ENCODE peak calls at places on chromosome 6, in five cellular contexts. R, Y, S, M and E are unnamed samples.

GRCh38 chr6:17907467-17908229 is 79.8 kb downstream of the KIF13A start:
- DNase-seq in R (peak; percentile 95), Y (peak; percentile 90), S (peak; percentile 76), M (peak; percentile 100), E (peak; percentile 95)

GRCh38 chr6:20331042-20331441 is 70.6 kb upstream of the E2F3 start:
- DNase-seq in R (no peak), Y (no peak), S (no peak), M (no peak), E (no peak)

GRCh38 chr6:140879861-140880260 is 1252.9 kb upstream of the GJE1 start:
- DNase-seq in R (peak; percentile 8), Y (no peak), S (no peak), M (peak; percentile 71), E (peak; percentile 20)

GRCh38 chr6:17536586-17536985 is 63.5 kb upstream of the FAM8A1 start:
- DNase-seq in R (no peak), Y (no peak), S (no peak), M (no peak), E (no peak)

GRCh38 chr6:159817951-159818739 is 18.1 kb downstream of the PNLDC1 start:
- DNase-seq in R (no peak), Y (no peak), S (no peak), M (no peak), E (no peak)

GRCh38 chr6:45576648-45577624 is 199.2 kb upstream of the SUPT3H start:
- DNase-seq in R (no peak), Y (no peak), S (peak; percentile 73), M (no peak), E (no peak)

GRCh38 chr6:135182993-135183531 is 2.0 kb downstream of the MYB start:
- DNase-seq in R (no peak), Y (no peak), S (peak; percentile 80), M (peak; percentile 9), E (no peak)

GRCh38 chr6:111818539-111819226 is 54.6 kb downstream of the FYN start:
- DNase-seq in R (no peak), Y (no peak), S (no peak), M (peak; percentile 43), E (no peak)

GRCh38 chr6:133301739-133302138 is 60.6 kb downstream of the EYA4 start:
- DNase-seq in R (no peak), Y (no peak), S (no peak), M (no peak), E (no peak)

GRCh38 chr6:21022343-21023107 is 488.3 kb downstream of the CDKAL1 start:
- DNase-seq in R (no peak), Y (no peak), S (peak; percentile 80), M (no peak), E (peak; percentile 99)

GRCh38 chr6:46501136-46502089 is 10.2 kb upstream of the RCAN2 start:
- DNase-seq in R (no peak), Y (no peak), S (no peak), M (peak; percentile 63), E (no peak)

GRCh38 chr6:2403546-2403945 is 158.1 kb upstream of the GMDS start:
- DNase-seq in R (peak; percentile 5), Y (no peak), S (no peak), M (no peak), E (no peak)

GRCh38 chr6:111712398-111712797 is 106.7 kb upstream of the TRAF3IP2 start:
- DNase-seq in R (peak; percentile 28), Y (peak; percentile 56), S (no peak), M (peak; percentile 74), E (no peak)

GRCh38 chr6:26392932-26393636 is 9.0 kb upstream of the BTN3A1 start:
- DNase-seq in R (no peak), Y (no peak), S (no peak), M (no peak), E (no peak)

GRCh38 chr6:14436593-14436992 is 319.0 kb downstream of the CD83 start:
- DNase-seq in R (no peak), Y (no peak), S (no peak), M (no peak), E (no peak)

GRCh38 chr6:159982726-159983506 is 14.0 kb downstream of the IGF2R start:
- DNase-seq in R (no peak), Y (no peak), S (no peak), M (peak; percentile 38), E (no peak)

DNA sequence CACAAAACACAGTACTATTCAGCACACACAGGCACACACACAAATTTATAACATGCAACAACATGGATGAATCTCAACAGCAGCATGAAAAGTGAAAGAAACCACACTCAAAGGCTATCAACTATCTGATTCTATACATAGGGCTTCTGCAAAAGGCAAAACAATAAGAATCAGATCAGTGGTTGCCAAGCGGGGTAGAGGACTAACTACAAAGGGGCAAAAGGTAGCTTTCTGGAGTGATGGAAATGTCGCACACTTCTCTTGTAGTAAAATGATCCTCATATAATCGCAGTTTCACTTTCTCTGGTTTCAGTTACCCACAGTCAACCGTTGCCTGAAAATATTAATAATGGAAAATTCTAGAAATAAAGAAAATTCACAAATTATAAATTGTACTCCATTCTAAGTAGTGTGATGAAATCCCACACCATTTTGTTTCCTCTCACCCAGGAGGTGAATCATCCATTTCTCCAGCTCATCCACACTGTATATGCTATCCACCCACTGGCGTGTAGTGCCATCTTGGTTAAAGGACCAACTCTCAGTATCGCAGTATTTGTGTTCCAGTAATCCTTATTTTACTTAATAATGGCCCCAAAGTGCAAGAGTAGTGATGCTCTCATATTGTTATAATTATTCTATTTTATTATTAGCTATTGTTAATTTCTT is 12.8 kb upstream of the PLN start:
- DNase-seq in R (no peak), Y (no peak), S (no peak), M (peak; percentile 25), E (no peak)
- H3K27ac ChIP-seq in R (no peak overlapping the region), Y (no peak overlapping the region), S (no peak overlapping the region), M (no peak overlapping the region), E (no peak overlapping the region)

GRCh38 chr6:79607000-79607399 is 24.1 kb upstream of the SH3BGRL2 start:
- DNase-seq in R (no peak), Y (no peak), S (no peak), M (no peak), E (no peak)
- H3K27ac ChIP-seq in R (no peak overlapping the region), Y (no peak overlapping the region), S (peak overlapping the region; percentile 26), M (no peak overlapping the region), E (no peak overlapping the region)

DNA sequence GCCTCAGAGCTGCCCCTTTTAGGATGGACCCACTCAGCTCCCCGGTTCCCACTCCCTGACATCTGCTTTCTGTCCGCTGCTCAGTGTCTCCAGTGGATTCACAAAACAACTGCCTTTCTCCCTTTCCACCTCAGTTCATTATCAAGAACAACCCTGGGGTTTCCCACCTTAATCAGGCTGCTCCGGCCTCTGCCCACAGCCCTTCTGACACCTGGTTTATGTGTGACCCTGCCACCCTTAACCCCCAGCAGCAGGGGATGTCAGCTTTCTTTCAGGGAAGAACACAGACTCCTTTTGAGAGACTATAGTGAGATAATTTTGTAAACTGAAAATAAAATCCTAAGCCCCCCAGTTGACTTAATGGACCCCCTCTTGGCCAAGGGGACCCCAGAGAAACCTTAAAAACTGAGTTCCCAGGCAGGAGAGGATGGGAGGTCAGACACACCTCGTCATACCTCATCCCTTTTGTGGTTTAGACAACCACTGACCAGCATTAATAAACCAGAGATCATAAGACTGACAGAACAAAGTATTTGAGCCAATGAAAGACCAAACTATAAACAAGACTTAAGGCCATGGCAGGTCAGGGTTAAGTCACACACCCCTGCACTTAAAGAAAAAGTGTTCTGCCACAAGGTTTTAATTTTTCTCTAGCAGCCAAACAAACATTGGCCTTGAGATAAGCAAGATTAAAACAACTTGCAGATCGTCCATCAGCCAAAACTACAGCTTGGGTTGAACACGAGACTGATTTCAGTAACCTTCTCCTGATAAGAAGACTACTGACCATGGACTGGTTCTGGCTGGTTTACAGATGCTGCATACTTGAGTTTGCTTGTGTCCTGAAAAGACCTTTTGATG is 42.4 kb upstream of the DDR1 start:
- DNase-seq in R (no peak), Y (no peak), S (no peak), M (no peak), E (no peak)
- H3K27ac ChIP-seq in R (no peak overlapping the region), Y (no peak overlapping the region), S (peak overlapping the region; percentile 19), M (no peak overlapping the region), E (no peak overlapping the region)

GRCh38 chr6:36871686-36872085 is 2.9 kb downstream of the PPIL1 start:
- DNase-seq in R (no peak), Y (no peak), S (no peak), M (no peak), E (no peak)

GRCh38 chr6:36874443-36875249 is at the start of gene PPIL1:
- DNase-seq in R (peak; percentile 91), Y (peak; percentile 93), S (peak; percentile 93), M (peak; percentile 96), E (peak; percentile 37)

GRCh38 chr6:36874016-36874442 is 574 bp downstream of the PPIL1 start:
- DNase-seq in R (no peak), Y (no peak), S (no peak), M (peak; percentile 67), E (no peak)

GRCh38 chr6:36873612-36874011 is 991 bp downstream of the PPIL1 start:
- DNase-seq in R (peak; percentile 26), Y (no peak), S (no peak), M (no peak), E (no peak)

DNA sequence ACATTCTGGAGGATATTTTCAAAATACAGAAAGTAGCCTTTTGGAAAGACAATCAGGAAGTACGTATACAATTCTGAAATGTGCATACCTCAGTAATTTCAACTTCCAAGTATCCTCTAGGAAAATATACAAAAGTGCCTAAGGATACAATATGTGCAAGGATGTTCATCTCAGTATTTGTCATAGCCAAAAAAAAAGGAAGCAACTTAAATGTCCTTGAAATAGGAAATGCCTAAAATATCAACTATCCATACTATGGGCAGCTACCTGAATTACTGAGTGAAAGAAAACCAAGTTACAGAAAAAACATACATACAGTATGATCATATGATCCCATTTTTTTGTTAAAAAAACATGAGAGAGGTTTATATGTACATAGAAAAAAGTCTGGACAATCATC is 1.5 kb downstream of the PPIL1 start:
- DNase-seq in R (no peak), Y (no peak), S (no peak), M (no peak), E (no peak)
- H3K27ac ChIP-seq in R (no peak overlapping the region), Y (no peak overlapping the region), S (no peak overlapping the region), M (no peak overlapping the region), E (peak overlapping the region; percentile 81)